ENCODE peak calls at places on chromosomes 5 and 9, in eight cellular contexts. E, W, Z, F, B, V, J and M are unnamed samples.

GRCh38 chr5:84162695-84163094 is 222.0 kb downstream of the EDIL3 start:
- DNase-seq in E (no peak), W (no peak), Z (no peak), F (no peak), B (no peak), V (no peak), J (no peak), M (no peak)

GRCh38 chr9:104858271-104858670 is 69.7 kb downstream of the ABCA1 start:
- DNase-seq in E (no peak), W (no peak), Z (no peak), F (no peak), B (no peak), V (no peak), J (no peak), M (peak)

GRCh38 chr5:94082405-94082804 is 341.0 kb upstream of the POU5F2 start:
- DNase-seq in E (no peak), W (no peak), Z (no peak), F (no peak), B (no peak), V (no peak), J (no peak), M (no peak)

GRCh38 chr5:12110629-12111028 is 206.4 kb upstream of the CTNND2 start:
- DNase-seq in E (no peak), W (no peak), Z (no peak), F (no peak), B (no peak), V (no peak), J (no peak), M (no peak)

GRCh38 chr5:50564079-50564478 is 102.4 kb upstream of the PARP8 start:
- DNase-seq in E (peak), W (no peak), Z (no peak), F (no peak), B (no peak), V (peak), J (no peak), M (no peak)

GRCh38 chr5:170571331-170571731 is 67.5 kb downstream of the KCNIP1 start:
- DNase-seq in E (no peak), W (no peak), Z (peak), F (peak), B (no peak), V (no peak), J (no peak), M (no peak)

GRCh38 chr9:99114049-99114440 is 9.1 kb downstream of the TGFBR1 start:
- DNase-seq in E (no peak), W (no peak), Z (no peak), F (no peak), B (no peak), V (no peak), J (no peak), M (no peak)

GRCh38 chr5:161378701-161379100 is 167.8 kb downstream of the GABRB2 start:
- DNase-seq in E (no peak), W (no peak), Z (no peak), F (no peak), B (no peak), V (no peak), J (no peak), M (no peak)

GRCh38 chr9:126607086-126607485 is 6.6 kb upstream of the LMX1B start:
- DNase-seq in E (no peak), W (no peak), Z (no peak), F (no peak), B (no peak), V (no peak), J (no peak), M (no peak)

GRCh38 chr5:103510851-103511553 is 51.6 kb downstream of the NUDT12 start:
- DNase-seq in E (no peak), W (no peak), Z (no peak), F (peak), B (no peak), V (no peak), J (no peak), M (no peak)

GRCh38 chr5:143261748-143262392 is 141.6 kb downstream of the NR3C1 start:
- DNase-seq in E (no peak), W (no peak), Z (no peak), F (no peak), B (no peak), V (no peak), J (no peak), M (no peak)

GRCh38 chr5:137734962-137735530 is 843 bp downstream of the KLHL3 start:
- DNase-seq in E (peak), W (peak), Z (peak), F (no peak), B (peak), V (no peak), J (peak), M (peak)

GRCh38 chr5:28779161-28779754 is 1740.9 kb upstream of the CDH9 start:
- DNase-seq in E (no peak), W (no peak), Z (peak), F (peak), B (no peak), V (no peak), J (no peak), M (no peak)

GRCh38 chr9:127873223-127873691 is 4.2 kb downstream of the AK1 start:
- DNase-seq in E (no peak), W (no peak), Z (no peak), F (no peak), B (no peak), V (no peak), J (no peak), M (no peak)

GRCh38 chr5:157219491-157220271 is 39.0 kb downstream of the ITK start:
- DNase-seq in E (no peak), W (no peak), Z (no peak), F (no peak), B (no peak), V (peak), J (no peak), M (no peak)

GRCh38 chr9:71760901-71761300 is 7.4 kb downstream of the CEMIP2 start:
- DNase-seq in E (no peak), W (no peak), Z (peak), F (peak), B (no peak), V (no peak), J (peak), M (no peak)

GRCh38 chr5:63053019-63053638 is 474.5 kb downstream of the LRRC70 start:
- DNase-seq in E (no peak), W (no peak), Z (no peak), F (peak), B (no peak), V (no peak), J (no peak), M (peak)

GRCh38 chr5:163135849-163136248 is 301.5 kb upstream of the CCNG1 start:
- DNase-seq in E (no peak), W (no peak), Z (no peak), F (no peak), B (no peak), V (no peak), J (no peak), M (no peak)

GRCh38 chr5:158992104-158992740 is 107.5 kb downstream of the EBF1 start:
- DNase-seq in E (no peak), W (no peak), Z (no peak), F (no peak), B (no peak), V (no peak), J (no peak), M (no peak)

GRCh38 chr9:5442400-5443011 is 4.8 kb upstream of the PLGRKT start:
- DNase-seq in E (peak), W (no peak), Z (peak), F (peak), B (no peak), V (no peak), J (peak), M (peak)

GRCh38 chr9:124665391-124666058 is 105.6 kb downstream of the NR6A1 start:
- DNase-seq in E (no peak), W (no peak), Z (no peak), F (peak), B (no peak), V (no peak), J (no peak), M (no peak)

GRCh38 chr9:95463145-95464060 is 53.4 kb downstream of the PTCH1 start:
- DNase-seq in E (no peak), W (no peak), Z (no peak), F (no peak), B (no peak), V (no peak), J (no peak), M (no peak)
- H3K4me3 ChIP-seq in E (peak), W (peak), Z (no peak), F (no peak), B (peak), V (peak), J (no peak), M (no peak)

GRCh38 chr9:97635026-97635425 is 1.4 kb downstream of the NCBP1 start:
- DNase-seq in E (no peak), W (no peak), Z (no peak), F (no peak), B (no peak), V (no peak), J (no peak), M (no peak)
- H3K4me3 ChIP-seq in E (peak), W (peak), Z (peak), F (peak), B (peak), V (peak), J (no peak), M (no peak)

DNA sequence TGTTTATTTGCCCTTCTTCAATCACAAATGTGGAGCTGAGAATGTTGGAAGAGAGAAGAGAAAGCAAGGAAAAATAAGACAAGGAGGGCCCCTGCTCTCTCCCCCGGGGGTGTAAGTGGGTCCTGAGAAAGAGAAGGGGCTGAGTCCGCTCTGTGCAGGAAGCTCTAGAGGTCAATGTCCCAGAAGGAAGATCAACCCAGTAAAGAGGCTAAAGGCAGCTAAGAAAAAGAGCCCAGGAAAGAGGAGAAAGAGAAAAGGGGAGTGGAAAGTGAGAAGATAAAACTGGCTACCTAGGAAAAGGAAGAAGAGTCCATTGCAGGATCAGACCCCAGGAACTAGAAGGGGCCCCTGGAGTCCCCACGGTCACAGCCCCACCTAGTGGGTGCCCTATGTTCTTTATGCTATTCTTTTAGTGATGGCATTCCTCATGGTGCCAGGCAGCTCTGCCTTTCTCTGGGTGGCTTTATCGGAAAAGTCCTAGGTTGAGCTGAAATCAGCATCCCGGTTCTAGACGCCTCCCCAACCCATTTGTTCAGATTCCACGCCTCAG is 583.4 kb downstream of the ACTL7B start:
- DNase-seq in E (no peak), W (peak), Z (peak), F (peak), B (peak), V (no peak), J (peak), M (peak)
- H3K4me3 ChIP-seq in E (no peak), W (peak), Z (no peak), F (no peak), B (peak), V (no peak), J (no peak), M (no peak)

GRCh38 chr5:113205323-113205722 is 228.7 kb downstream of the DCP2 start:
- DNase-seq in E (no peak), W (no peak), Z (no peak), F (no peak), B (no peak), V (no peak), J (no peak), M (no peak)

GRCh38 chr5:113201715-113202114 is 225.1 kb downstream of the DCP2 start:
- DNase-seq in E (no peak), W (no peak), Z (no peak), F (no peak), B (no peak), V (no peak), J (no peak), M (no peak)

GRCh38 chr5:113204525-113205161 is 228.0 kb downstream of the DCP2 start:
- DNase-seq in E (no peak), W (peak), Z (no peak), F (no peak), B (no peak), V (no peak), J (peak), M (no peak)

GRCh38 chr5:113205807-113206206 is 229.0 kb downstream of the TSSK1B start:
- DNase-seq in E (no peak), W (no peak), Z (no peak), F (peak), B (no peak), V (no peak), J (no peak), M (no peak)

DNA sequence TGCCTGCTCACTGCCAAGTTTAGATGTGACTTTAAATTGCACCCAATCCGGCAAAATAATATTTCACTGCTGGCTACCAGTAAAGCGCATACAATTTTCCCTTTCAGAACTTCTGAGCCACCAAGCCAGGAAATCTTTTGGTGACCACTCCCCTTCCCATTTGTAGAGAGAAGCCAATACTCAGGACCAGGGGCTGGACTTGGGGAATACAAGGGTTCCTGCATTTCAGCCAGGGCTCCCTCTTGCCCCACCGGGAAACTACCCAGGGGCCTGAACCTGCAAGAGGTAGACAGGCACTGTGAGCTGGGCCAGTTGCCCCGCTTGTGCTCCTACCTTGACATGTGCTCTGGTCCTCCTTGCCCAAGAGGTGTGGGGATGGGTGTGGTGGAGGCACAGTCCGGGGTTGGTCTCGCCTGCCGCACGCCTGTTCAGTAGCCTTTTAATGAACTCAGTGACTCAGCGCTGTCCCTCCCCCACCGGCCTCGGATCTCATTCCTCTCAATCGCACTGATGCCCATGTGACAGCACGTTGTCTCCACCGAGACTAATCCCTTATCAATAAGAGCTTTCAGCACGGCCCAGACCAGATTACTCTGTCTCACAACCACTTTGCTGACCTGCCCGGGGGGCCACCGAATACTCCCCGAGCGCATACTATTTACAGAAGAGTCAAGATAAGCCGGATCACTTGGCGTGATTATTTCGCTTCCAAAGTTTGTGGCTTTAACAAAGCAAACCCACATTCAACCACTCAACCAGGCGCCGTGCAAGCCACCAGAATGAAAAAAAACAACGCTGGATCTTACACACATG is 226.5 kb downstream of the DCP2 start:
- DNase-seq in E (no peak), W (no peak), Z (no peak), F (peak), B (no peak), V (no peak), J (peak), M (no peak)
- H3K4me3 ChIP-seq in E (no peak), W (peak), Z (no peak), F (no peak), B (no peak), V (no peak), J (no peak), M (no peak)

GRCh38 chr9:130912932-130913598 is 16.5 kb upstream of the QRFP start:
- DNase-seq in E (no peak), W (peak), Z (no peak), F (no peak), B (no peak), V (no peak), J (peak), M (no peak)
- H3K4me3 ChIP-seq in E (no peak), W (peak), Z (no peak), F (no peak), B (no peak), V (no peak), J (no peak), M (no peak)

DNA sequence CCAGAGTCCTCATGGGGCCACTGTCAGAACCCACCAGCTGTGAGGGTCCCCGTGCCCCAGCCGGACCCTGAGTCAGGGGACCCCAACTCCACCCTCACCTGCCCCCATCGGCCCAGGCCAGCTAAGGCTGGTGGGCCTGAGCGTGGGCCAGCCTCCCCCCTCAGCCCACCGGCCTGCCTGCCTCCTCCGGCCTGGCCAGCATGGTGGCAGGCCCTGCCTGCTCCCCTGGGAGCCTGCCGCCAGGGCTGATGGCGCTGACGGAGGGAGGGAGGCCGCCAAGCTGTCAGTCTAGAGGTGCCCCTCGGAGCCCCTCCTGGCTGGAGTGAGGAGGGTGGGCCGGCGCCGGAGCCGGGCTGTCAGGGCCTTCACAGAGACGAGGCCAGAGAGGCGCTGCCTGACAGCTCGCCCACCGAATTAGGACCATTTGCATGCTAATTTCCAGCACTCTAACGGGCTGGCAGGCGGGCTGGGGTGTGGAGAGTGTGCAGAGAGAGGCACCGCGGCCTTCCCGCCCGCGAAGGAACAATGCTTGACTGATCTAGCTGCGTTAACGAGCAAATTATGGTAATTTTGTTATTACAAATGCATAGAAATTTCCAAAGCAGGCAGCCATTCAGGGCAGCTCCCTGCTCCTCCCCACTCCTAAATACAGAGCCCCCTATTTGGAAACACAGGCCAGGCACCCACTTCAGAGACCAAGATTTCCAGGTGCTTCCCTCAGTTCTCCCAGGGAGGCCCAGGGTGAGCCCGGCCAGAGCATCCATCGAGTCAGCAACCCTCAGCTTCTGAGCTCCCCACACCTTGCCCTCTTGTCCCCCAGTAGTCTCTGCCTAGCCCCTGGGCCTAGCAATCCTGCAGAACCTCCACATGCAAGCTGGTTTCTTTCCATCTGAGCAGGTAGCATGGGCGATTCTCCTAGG is 169.3 kb downstream of the PAX5 start:
- DNase-seq in E (no peak), W (no peak), Z (peak), F (no peak), B (no peak), V (no peak), J (no peak), M (no peak)
- H3K4me3 ChIP-seq in E (no peak), W (no peak), Z (peak), F (no peak), B (no peak), V (no peak), J (no peak), M (no peak)

GRCh38 chr5:140267201-140267540 is 35.7 kb downstream of the PFDN1 start:
- DNase-seq in E (no peak), W (no peak), Z (no peak), F (no peak), B (no peak), V (no peak), J (no peak), M (no peak)
- H3K4me3 ChIP-seq in E (no peak), W (no peak), Z (no peak), F (no peak), B (no peak), V (no peak), J (no peak), M (no peak)

GRCh38 chr5:55600536-55601208 is 65.9 kb upstream of the PLPP1 start:
- DNase-seq in E (no peak), W (no peak), Z (no peak), F (peak), B (no peak), V (no peak), J (no peak), M (no peak)

GRCh38 chr5:55600086-55600485 is 65.3 kb upstream of the PLPP1 start:
- DNase-seq in E (no peak), W (no peak), Z (no peak), F (no peak), B (no peak), V (no peak), J (no peak), M (no peak)

GRCh38 chr5:55603947-55604346 is 69.2 kb upstream of the PLPP1 start:
- DNase-seq in E (no peak), W (no peak), Z (no peak), F (peak), B (no peak), V (no peak), J (no peak), M (no peak)

GRCh38 chr5:55599148-55600050 is 64.6 kb upstream of the PLPP1 start:
- DNase-seq in E (no peak), W (no peak), Z (no peak), F (no peak), B (no peak), V (no peak), J (no peak), M (no peak)

DNA sequence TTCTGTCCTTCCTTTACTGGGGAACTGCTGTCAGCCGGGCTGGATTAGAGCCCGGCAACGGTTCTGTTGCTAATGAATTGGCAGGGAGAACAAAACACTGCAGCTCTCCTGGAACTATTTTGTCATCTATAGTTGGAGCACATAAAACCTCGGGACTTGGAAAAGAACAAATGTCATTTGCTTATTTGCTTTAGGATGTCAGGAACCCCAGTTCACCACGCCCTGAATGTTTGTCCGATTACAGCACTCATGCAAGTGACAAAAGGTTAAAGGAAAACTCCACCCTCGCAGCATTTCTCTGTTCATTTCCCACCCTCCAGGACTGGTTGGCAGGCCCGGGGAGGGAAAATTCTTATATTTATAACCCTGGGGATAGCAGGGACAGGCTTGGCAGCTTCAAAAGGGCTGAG is 66.5 kb upstream of the PLPP1 start:
- DNase-seq in E (no peak), W (peak), Z (no peak), F (peak), B (no peak), V (no peak), J (peak), M (peak)
- H3K4me3 ChIP-seq in E (no peak), W (no peak), Z (no peak), F (peak), B (no peak), V (no peak), J (no peak), M (no peak)